ENCODE peak calls at places on chromosomes 16 and 17, in six cellular contexts. F is PC-9, V is neural progenitor cell, W is fibroblast of lung, O is H1, B is GM12878. P is an unnamed sample.
A peak's percentile ranks its signal among the peaks of the same experiment; 100 is the strongest.

GRCh38 chr17:48544356-48545021 is 420 bp downstream of the HOXB2 start:
- DNase-seq in V (peak; percentile 72), O (no peak), F (no peak), W (peak; percentile 94), B (no peak), P (no peak)

GRCh38 chr16:63876096-63876495 is 1245.8 kb downstream of the CDH11 start:
- DNase-seq in B (no peak), V (no peak), F (no peak), O (no peak), W (no peak), P (no peak)

GRCh38 chr17:299546-299945 is 53.1 kb downstream of the RPH3AL start:
- DNase-seq in O (no peak), F (no peak), B (no peak), V (no peak), W (no peak), P (no peak)

GRCh38 chr17:72038427-72038826 is 82.4 kb upstream of the SOX9 start:
- DNase-seq in B (no peak), W (no peak), O (no peak), V (no peak), F (no peak), P (no peak)

GRCh38 chr16:82801361-82801760 is 174.6 kb downstream of the CDH13 start:
- DNase-seq in O (no peak), F (no peak), W (peak; percentile 72), V (no peak), B (no peak), P (no peak)

GRCh38 chr17:75756451-75757085 is 8.4 kb downstream of the GALK1 start:
- DNase-seq in O (no peak), B (no peak), F (no peak), V (no peak), W (no peak), P (no peak)

GRCh38 chr17:39674702-39675389 is 6.6 kb downstream of the PNMT start:
- DNase-seq in B (no peak), F (peak; percentile 78), V (no peak), O (no peak), W (no peak), P (peak; percentile 36)

GRCh38 chr17:3475155-3475808 is 515 bp upstream of the ASPA start:
- DNase-seq in B (no peak), O (no peak), W (no peak), F (no peak), V (no peak), P (no peak)

GRCh38 chr17:48528153-48528912 is 2.5 kb downstream of the HOXB1 start:
- DNase-seq in F (no peak), V (peak; percentile 40), B (no peak), W (no peak), O (no peak), P (no peak)

GRCh38 chr17:33725675-33726271 is 432.7 kb upstream of the ASIC2 start:
- DNase-seq in V (peak; percentile 74), B (no peak), O (peak; percentile 36), F (peak; percentile 6), W (peak; percentile 1), P (peak; percentile 31)

GRCh38 chr17:80789356-80789902 is 202.2 kb upstream of the CHMP6 start:
- DNase-seq in F (peak; percentile 15), O (no peak), W (peak; percentile 89), V (no peak), B (peak; percentile 64), P (peak; percentile 84)

GRCh38 chr16:58510776-58511628 is 4.3 kb upstream of the SETD6 start:
- DNase-seq in B (no peak), F (no peak), W (no peak), V (no peak), O (no peak), P (no peak)

GRCh38 chr16:20611975-20612471 is 35.9 kb upstream of the ACSM2B start:
- DNase-seq in W (no peak), B (no peak), O (no peak), F (no peak), V (no peak), P (no peak)

GRCh38 chr17:59154721-59155438 is at the start of gene SKA2:
- DNase-seq in F (peak; percentile 98), O (peak; percentile 99), V (peak; percentile 99), W (no peak), B (peak; percentile 100), P (peak; percentile 100)

GRCh38 chr16:11977206-11978041 is 890 bp downstream of the SNX29 start:
- DNase-seq in W (peak; percentile 85), F (peak; percentile 35), B (no peak), O (no peak), V (peak; percentile 35), P (peak; percentile 71)

GRCh38 chr17:15944720-15945492 is at the start of gene ADORA2B:
- DNase-seq in V (peak; percentile 89), F (peak; percentile 84), O (no peak), W (peak; percentile 77), B (no peak), P (peak; percentile 86)

GRCh38 chr16:56245197-56245596 is 53.9 kb downstream of the GNAO1 start:
- DNase-seq in O (no peak), W (peak; percentile 27), V (no peak), B (no peak), F (peak; percentile 70), P (peak; percentile 55)

GRCh38 chr16:57815987-57816745 is 13.9 kb upstream of the KIFC3 start:
- DNase-seq in W (peak; percentile 97), B (no peak), O (no peak), V (peak; percentile 71), F (peak; percentile 90), P (peak; percentile 95)

GRCh38 chr17:29442451-29442850 is 52.3 kb downstream of the TAOK1 start:
- DNase-seq in B (no peak), F (no peak), V (no peak), W (no peak), O (no peak), P (no peak)

GRCh38 chr17:38606646-38607611 is 1.2 kb upstream of the SRCIN1 start:
- DNase-seq in B (no peak), V (no peak), W (no peak), F (peak; percentile 33), O (no peak), P (peak; percentile 48)

GRCh38 chr16:72876221-72876620 is 171.7 kb downstream of the ZFHX3 start:
- DNase-seq in B (peak; percentile 1), O (no peak), W (peak; percentile 96), F (peak; percentile 46), V (no peak), P (no peak)

GRCh38 chr16:25143898-25144297 is 32.4 kb downstream of the LCMT1 start:
- DNase-seq in W (no peak), O (no peak), F (no peak), B (no peak), V (peak; percentile 26), P (no peak)

GRCh38 chr17:72120878-72121163 is at the start of gene SOX9:
- DNase-seq in V (peak; percentile 94), O (peak; percentile 77), B (peak; percentile 73), W (peak; percentile 98), F (peak; percentile 91), P (peak; percentile 99)

GRCh38 chr16:4471869-4472268 is 2.6 kb downstream of the NMRAL1 start:
- DNase-seq in O (no peak), F (no peak), B (no peak), V (no peak), W (no peak), P (no peak)

GRCh38 chr16:4475880-4476790 is at the start of gene HMOX2:
- DNase-seq in V (peak; percentile 94), F (peak; percentile 99), O (peak; percentile 90), W (peak; percentile 85), B (peak; percentile 90), P (peak; percentile 93)

GRCh38 chr16:4477966-4478365 is 1.8 kb downstream of the HMOX2 start:
- DNase-seq in O (no peak), B (no peak), W (peak; percentile 75), F (peak; percentile 39), V (peak; percentile 47), P (peak; percentile 46)

GRCh38 chr16:4472880-4473279 is 1.5 kb downstream of the NMRAL1 start:
- DNase-seq in F (no peak), W (no peak), O (no peak), V (no peak), B (no peak), P (no peak)

GRCh38 chr16:4474192-4474961 is at the start of gene NMRAL1:
- DNase-seq in V (peak; percentile 90), B (peak; percentile 82), W (peak; percentile 88), O (peak; percentile 87), F (peak; percentile 97), P (peak; percentile 91)
- TF ChIP-seq CTCF in V (no peak), B (no peak), W (no peak), O (no peak), F (no peak), P (no peak)

GRCh38 chr16:67393790-67394270 is 532 bp upstream of the TPPP3 start:
- DNase-seq in V (no peak), O (no peak), B (no peak), W (no peak), F (no peak), P (no peak)
- TF ChIP-seq EZH2 in V (no peak), O (no peak), B (no peak), W (no peak), F (no peak), P (no peak)

GRCh38 chr16:87235810-87236515 is 81.2 kb downstream of the C16orf95 start:
- DNase-seq in W (no peak), V (peak; percentile 26), O (no peak), B (no peak), F (no peak), P (no peak)

GRCh38 chr16:87231295-87231694 is 85.9 kb downstream of the C16orf95 start:
- DNase-seq in F (no peak), V (no peak), O (no peak), W (no peak), B (no peak), P (peak; percentile 7)

GRCh38 chr16:87234601-87235000 is 82.6 kb downstream of the C16orf95 start:
- DNase-seq in V (no peak), O (no peak), B (no peak), F (no peak), W (no peak), P (no peak)

GRCh38 chr16:87231911-87232310 is 85.3 kb downstream of the C16orf95 start:
- DNase-seq in F (no peak), O (no peak), V (no peak), W (no peak), B (no peak), P (no peak)

GRCh38 chr16:87233928-87234327 is 83.3 kb downstream of the C16orf95 start:
- DNase-seq in F (no peak), V (peak; percentile 37), B (no peak), O (no peak), W (peak; percentile 50), P (no peak)
- TF ChIP-seq CTCF in F (no peak), V (peak; percentile 34), B (no peak), O (peak; percentile 53), W (peak; percentile 41), P (peak; percentile 9)

DNA sequence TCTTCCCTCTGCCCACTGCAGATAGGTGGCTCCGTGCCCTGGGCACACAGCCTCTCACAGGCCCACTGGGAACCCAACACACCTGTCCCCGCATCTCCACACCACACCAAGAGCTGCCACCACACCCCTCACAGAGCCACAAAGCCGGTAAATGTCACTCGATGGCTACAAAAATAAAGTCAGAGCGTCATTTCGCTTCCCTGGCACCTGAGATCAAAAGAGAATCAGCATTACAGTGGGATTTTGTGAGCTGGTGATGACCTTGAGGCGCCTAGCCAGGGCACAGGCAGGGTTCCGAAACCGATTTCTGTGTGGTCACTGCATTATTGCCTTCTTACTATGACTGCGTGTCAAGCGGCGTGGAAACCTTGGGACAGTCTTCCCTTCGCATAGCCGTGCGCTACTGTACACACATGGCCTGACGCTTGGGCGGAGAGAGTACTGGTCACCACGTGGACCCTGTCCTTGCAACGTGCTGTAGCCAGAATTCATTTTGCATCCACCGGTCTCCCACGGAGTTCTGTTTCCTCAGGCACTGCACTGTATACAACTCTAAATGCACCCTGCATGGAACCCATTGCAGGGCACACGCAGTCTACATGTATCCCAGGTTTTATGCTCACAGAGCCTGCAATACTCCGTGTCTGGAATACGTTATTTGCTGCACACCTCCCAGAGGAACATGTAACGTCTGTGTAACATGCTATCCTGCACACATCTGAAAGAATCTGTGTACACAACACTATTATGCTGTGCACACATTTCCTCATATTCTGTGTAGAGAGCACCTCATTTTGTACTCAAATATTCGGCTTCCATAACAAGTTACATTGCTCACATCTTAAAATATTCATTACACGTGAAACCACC is 5.8 kb upstream of the FOXF1 start:
- DNase-seq in O (no peak), V (no peak), W (no peak), F (no peak), B (no peak), P (no peak)
- TF ChIP-seq EZH2 in O (peak; percentile 99), V (peak; percentile 80), W (no peak), F (no peak), B (no peak), P (no peak)

P was measured in PC-3.